ENCODE peak calls at places on chromosomes 3 and 15, in six cellular contexts. C, A, N, T, O and U are unnamed samples.

GRCh38 chr3:182606905-182607504 is 186.3 kb upstream of the ATP11B start:
- DNase-seq in T (no peak), C (no peak), O (no peak), A (no peak), N (no peak), U (no peak)

GRCh38 chr15:30990036-30990435 is 1.4 kb downstream of the MTMR10 start:
- DNase-seq in O (peak), N (no peak), C (no peak), T (peak), A (no peak), U (no peak)

GRCh38 chr15:92846716-92847115 is 53.4 kb upstream of the CHD2 start:
- DNase-seq in T (no peak), C (no peak), A (no peak), O (no peak), N (no peak), U (no peak)

GRCh38 chr3:31937225-31937624 is 43.8 kb downstream of the OSBPL10 start:
- DNase-seq in A (no peak), O (no peak), N (no peak), T (no peak), C (no peak), U (no peak)

GRCh38 chr3:62936626-62937254 is 61.5 kb upstream of the CADPS start:
- DNase-seq in N (no peak), T (no peak), C (no peak), O (no peak), A (no peak), U (no peak)

GRCh38 chr15:65937476-65937875 is 68.2 kb downstream of the RAB11A start:
- DNase-seq in T (peak), C (peak), A (no peak), N (no peak), O (no peak), U (no peak)

GRCh38 chr3:177646749-177647148 is 449.5 kb upstream of the TBL1XR1 start:
- DNase-seq in A (no peak), O (no peak), T (no peak), C (no peak), N (no peak), U (no peak)

GRCh38 chr3:13223574-13224237 is 150.5 kb upstream of the IQSEC1 start:
- DNase-seq in T (no peak), A (no peak), N (no peak), O (peak), C (no peak), U (no peak)

GRCh38 chr15:47184003-47184404 is 533.3 kb upstream of the SEMA6D start:
- DNase-seq in O (no peak), A (no peak), N (no peak), T (peak), C (no peak), U (no peak)

GRCh38 chr3:8286749-8287148 is 214.9 kb upstream of the LMCD1 start:
- DNase-seq in A (no peak), C (no peak), N (no peak), O (no peak), T (no peak), U (no peak)

GRCh38 chr3:56672-57071 is 139.9 kb upstream of the CHL1 start:
- DNase-seq in N (no peak), T (no peak), C (no peak), O (no peak), A (no peak), U (no peak)

GRCh38 chr3:45311953-45312795 is 76.2 kb upstream of the LARS2 start:
- DNase-seq in O (no peak), T (no peak), C (peak), A (no peak), N (no peak), U (no peak)

GRCh38 chr15:34240537-34240936 is 15.7 kb downstream of the EMC4 start:
- DNase-seq in A (no peak), O (no peak), N (no peak), C (no peak), T (no peak), U (no peak)

DNA sequence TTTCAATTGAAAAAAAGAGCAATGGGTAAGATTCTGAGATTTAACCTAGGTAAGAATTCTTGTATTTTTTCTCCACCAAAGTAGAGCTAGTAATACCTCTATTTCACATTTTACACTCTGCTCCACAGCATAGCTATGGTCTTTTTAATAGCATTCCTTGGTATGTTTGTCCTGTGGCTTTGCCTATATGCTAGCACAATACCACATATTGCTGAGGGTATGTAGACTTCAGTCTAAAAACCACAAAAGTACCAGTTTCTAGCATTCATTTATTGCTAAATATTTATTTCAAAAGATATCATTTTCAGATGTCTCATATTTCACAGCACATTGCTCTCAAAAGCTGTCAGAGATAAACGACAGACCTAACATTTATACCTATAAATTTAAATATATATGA is 18.2 kb upstream of the EOGT start:
- DNase-seq in A (no peak), N (no peak), O (no peak), C (no peak), T (no peak), U (no peak)
- TF ChIP-seq JUND in A (no peak), N (no peak), O (no peak), C (no peak), T (no peak), U (no peak)

DNA sequence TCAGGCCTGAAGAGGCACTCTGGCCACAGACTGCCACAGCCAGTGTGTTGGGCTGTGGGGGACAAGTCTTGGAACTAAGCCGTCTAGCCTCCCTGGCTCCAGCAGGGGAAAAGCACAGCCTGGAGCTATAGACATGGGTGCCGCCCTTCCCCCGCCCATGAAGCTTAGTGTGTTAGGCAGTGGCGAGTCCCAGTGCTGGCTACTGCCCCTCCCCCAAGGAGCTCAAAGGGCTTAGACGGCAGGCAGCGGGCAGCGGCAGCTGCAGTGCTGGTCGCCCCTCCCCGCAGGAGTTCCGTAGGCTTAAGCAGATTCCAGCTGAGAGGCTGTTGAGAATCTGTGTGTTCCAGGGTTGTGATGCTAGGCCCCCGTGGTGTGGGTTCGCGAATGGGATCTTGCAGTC is 135.8 kb upstream of the RORA start:
- DNase-seq in N (no peak), A (peak), O (peak), C (no peak), T (no peak), U (no peak)
- TF ChIP-seq JUND in N (no peak), A (no peak), O (no peak), C (no peak), T (no peak), U (no peak)

DNA sequence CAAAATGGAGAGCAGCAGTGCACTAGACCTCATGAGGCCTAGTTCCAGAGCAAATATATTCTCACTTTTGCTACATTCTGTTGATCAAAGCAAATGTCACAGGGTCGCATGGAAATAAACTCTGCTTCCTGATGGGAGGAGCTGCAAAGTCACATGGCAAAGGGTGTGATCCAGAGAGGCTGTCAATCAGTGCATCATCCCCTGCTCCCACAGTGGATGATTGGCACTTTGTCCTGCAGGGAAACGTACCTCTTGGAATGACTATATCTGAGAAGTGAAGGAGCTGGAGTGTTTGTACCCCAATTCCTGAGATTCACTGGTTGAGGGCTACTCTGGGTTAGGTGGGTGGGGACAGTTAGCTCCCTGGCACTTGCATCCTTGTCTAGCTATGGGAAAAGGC is 195.1 kb upstream of the CTDSPL start:
- DNase-seq in T (no peak), A (no peak), N (no peak), O (no peak), C (no peak), U (no peak)
- TF ChIP-seq JUND in T (no peak), A (no peak), N (no peak), O (no peak), C (no peak), U (no peak)

GRCh38 chr15:91385301-91385700 is 285.2 kb downstream of the SV2B start:
- DNase-seq in C (no peak), A (no peak), T (no peak), N (no peak), O (no peak), U (no peak)
- TF ChIP-seq JUND in C (no peak), A (peak), T (no peak), N (no peak), O (no peak), U (no peak)

GRCh38 chr3:108345492-108346205 is 49.3 kb downstream of the HHLA2 start:
- DNase-seq in C (no peak), A (no peak), O (no peak), T (no peak), N (no peak), U (peak)
- TF ChIP-seq JUND in C (no peak), A (no peak), O (no peak), T (no peak), N (no peak), U (no peak)